ENCODE peak calls at places on chromosomes 11 and 22, in five cellular contexts. H is GM12878, R is H1, J is T47D, B is SK-N-SH. U is an unnamed sample.

GRCh38 chr22:36282078-36282831 is 29.3 kb downstream of the APOL1 start:
- DNase-seq in R (no peak), H (no peak), B (no peak), J (no peak), U (no peak)

GRCh38 chr11:118870396-118871343 is 13.0 kb upstream of the CXCR5 start:
- DNase-seq in R (peak; percentile 63), J (peak; percentile 73), B (peak; percentile 14), H (peak; percentile 57), U (no peak)

GRCh38 chr11:58446294-58446693 is 4.3 kb upstream of the OR5B12 start:
- DNase-seq in B (no peak), J (no peak), R (no peak), H (no peak), U (no peak)

GRCh38 chr11:33747969-33748368 is 11.7 kb upstream of the CD59 start:
- DNase-seq in H (no peak), J (no peak), R (no peak), B (no peak), U (no peak)

GRCh38 chr11:2537896-2538855 is 93.4 kb downstream of the KCNQ1 start:
- DNase-seq in R (no peak), H (no peak), B (no peak), J (no peak), U (no peak)

GRCh38 chr11:102142333-102142732 is 32.1 kb downstream of the YAP1 start:
- DNase-seq in J (no peak), R (no peak), H (no peak), B (no peak), U (no peak)

GRCh38 chr11:61602775-61603569 is 22.1 kb upstream of the SYT7 start:
- DNase-seq in H (no peak), R (no peak), J (no peak), B (peak; percentile 89), U (peak; percentile 68)

GRCh38 chr11:108620958-108621772 is 27.6 kb upstream of the EXPH5 start:
- DNase-seq in R (no peak), J (no peak), H (peak; percentile 86), B (no peak), U (no peak)

GRCh38 chr22:19965771-19966709 is 24.4 kb upstream of the TXNRD2 start:
- DNase-seq in H (no peak), J (no peak), R (peak; percentile 76), B (peak; percentile 78), U (no peak)

GRCh38 chr11:109377039-109377742 is 44.8 kb upstream of the C11orf87 start:
- DNase-seq in B (no peak), J (no peak), H (no peak), R (no peak), U (no peak)

GRCh38 chr11:71144010-71144409 is 108.4 kb downstream of the SHANK2 start:
- DNase-seq in B (no peak), H (no peak), R (no peak), J (no peak), U (no peak)

GRCh38 chr22:19876941-19877625 is 22.4 kb upstream of the GNB1L start:
- DNase-seq in R (peak; percentile 44), B (peak; percentile 39), H (no peak), J (no peak), U (no peak)

GRCh38 chr22:31081963-31082605 is 966 bp downstream of the SMTN start:
- DNase-seq in B (peak; percentile 14), J (peak; percentile 2), R (no peak), H (no peak), U (no peak)

GRCh38 chr11:70267405-70267950 is 3.0 kb upstream of the PPFIA1 start:
- DNase-seq in R (no peak), J (no peak), H (no peak), B (no peak), U (no peak)

GRCh38 chr11:70887428-70887827 is 364.9 kb downstream of the SHANK2 start:
- DNase-seq in B (no peak), J (no peak), R (no peak), H (no peak), U (no peak)

GRCh38 chr22:49009359-49010063 is 818.2 kb downstream of the BRD1 start:
- DNase-seq in B (no peak), H (no peak), R (peak; percentile 31), J (no peak), U (no peak)

GRCh38 chr11:64245797-64246623 is 733 bp downstream of the PPP1R14B start:
- DNase-seq in R (no peak), B (peak; percentile 58), H (no peak), J (peak; percentile 67), U (no peak)

GRCh38 chr11:21988477-21988876 is 204.4 kb upstream of the ANO5 start:
- DNase-seq in J (peak; percentile 5), H (no peak), B (peak; percentile 12), R (no peak), U (no peak)

GRCh38 chr11:108851781-108852180 is 186.9 kb downstream of the DDX10 start:
- DNase-seq in H (no peak), B (no peak), R (no peak), J (no peak), U (no peak)

GRCh38 chr11:36091256-36091811 is 147.5 kb downstream of the LDLRAD3 start:
- DNase-seq in R (no peak), B (no peak), J (no peak), H (no peak), U (no peak)

GRCh38 chr11:56624661-56625110 is 10.0 kb upstream of the OR5M1 start:
- DNase-seq in J (peak; percentile 16), R (no peak), H (peak; percentile 30), B (peak; percentile 37), U (no peak)

GRCh38 chr22:49960159-49960966 is at the start of gene PIM3:
- DNase-seq in J (peak; percentile 97), B (peak; percentile 98), R (peak; percentile 87), H (peak; percentile 84), U (peak; percentile 93)

GRCh38 chr11:69524291-69524882 is 42.9 kb downstream of the LINC01488 start:
- DNase-seq in R (no peak), B (no peak), J (no peak), H (no peak), U (no peak)

GRCh38 chr22:30250713-30251267 is 4.2 kb upstream of the LIF start:
- DNase-seq in H (no peak), J (no peak), R (no peak), B (peak; percentile 55), U (no peak)

GRCh38 chr22:31852691-31853370 is 91.5 kb upstream of the YWHAH start:
- DNase-seq in B (no peak), J (no peak), H (no peak), R (no peak), U (no peak)

GRCh38 chr11:44430140-44430539 is 120.2 kb upstream of the ALX4 start:
- DNase-seq in J (no peak), R (no peak), H (no peak), B (no peak), U (no peak)

GRCh38 chr11:44427432-44427831 is 117.5 kb upstream of the ALX4 start:
- DNase-seq in J (no peak), R (peak; percentile 88), H (no peak), B (no peak), U (no peak)

GRCh38 chr11:44426119-44426518 is 116.2 kb upstream of the ALX4 start:
- DNase-seq in H (no peak), B (no peak), R (no peak), J (no peak), U (no peak)

GRCh38 chr11:44424841-44425240 is 114.9 kb upstream of the ALX4 start:
- DNase-seq in J (no peak), B (no peak), H (no peak), R (no peak), U (no peak)

GRCh38 chr11:44426958-44427357 is 117.0 kb upstream of the ALX4 start:
- DNase-seq in R (no peak), J (no peak), H (no peak), B (no peak), U (no peak)
- TF ChIP-seq JUND in R (no peak), J (no peak), H (no peak), B (no peak), U (no peak)

GRCh38 chr11:111663820-111664219 is 61.6 kb downstream of the SIK2 start:
- DNase-seq in B (no peak), R (no peak), J (no peak), H (no peak), U (no peak)

GRCh38 chr11:111668980-111669379 is 66.7 kb downstream of the SIK2 start:
- DNase-seq in R (no peak), B (no peak), H (no peak), J (no peak), U (no peak)

GRCh38 chr11:111660822-111661221 is 58.6 kb downstream of the SIK2 start:
- DNase-seq in R (no peak), H (no peak), B (no peak), J (no peak), U (no peak)

GRCh38 chr11:111671383-111671782 is 69.1 kb downstream of the SIK2 start:
- DNase-seq in J (no peak), H (no peak), R (no peak), B (no peak), U (no peak)

DNA sequence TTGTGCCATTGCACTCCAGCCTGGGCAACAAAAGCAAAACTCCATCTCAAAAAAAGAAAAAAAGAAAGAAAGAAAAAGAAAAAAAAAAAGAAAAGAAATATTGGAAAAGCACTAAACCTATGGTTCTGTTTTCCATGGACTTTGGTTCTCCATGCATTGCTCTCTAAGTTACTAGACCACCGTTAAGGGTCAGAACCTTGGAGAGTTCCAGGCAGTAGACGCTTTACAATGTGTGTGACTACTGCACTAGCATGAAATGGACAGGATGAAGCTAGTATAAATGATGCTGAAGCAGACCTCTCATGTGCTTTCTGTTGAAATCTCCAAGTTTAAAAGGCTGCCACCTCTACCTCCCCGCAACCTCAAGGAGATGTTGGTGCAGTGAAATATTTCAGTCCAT is 63.5 kb downstream of the SIK2 start:
- DNase-seq in H (no peak), R (no peak), B (no peak), J (peak; percentile 38), U (no peak)
- TF ChIP-seq JUND in H (no peak), R (no peak), B (no peak), J (no peak), U (no peak)

DNA sequence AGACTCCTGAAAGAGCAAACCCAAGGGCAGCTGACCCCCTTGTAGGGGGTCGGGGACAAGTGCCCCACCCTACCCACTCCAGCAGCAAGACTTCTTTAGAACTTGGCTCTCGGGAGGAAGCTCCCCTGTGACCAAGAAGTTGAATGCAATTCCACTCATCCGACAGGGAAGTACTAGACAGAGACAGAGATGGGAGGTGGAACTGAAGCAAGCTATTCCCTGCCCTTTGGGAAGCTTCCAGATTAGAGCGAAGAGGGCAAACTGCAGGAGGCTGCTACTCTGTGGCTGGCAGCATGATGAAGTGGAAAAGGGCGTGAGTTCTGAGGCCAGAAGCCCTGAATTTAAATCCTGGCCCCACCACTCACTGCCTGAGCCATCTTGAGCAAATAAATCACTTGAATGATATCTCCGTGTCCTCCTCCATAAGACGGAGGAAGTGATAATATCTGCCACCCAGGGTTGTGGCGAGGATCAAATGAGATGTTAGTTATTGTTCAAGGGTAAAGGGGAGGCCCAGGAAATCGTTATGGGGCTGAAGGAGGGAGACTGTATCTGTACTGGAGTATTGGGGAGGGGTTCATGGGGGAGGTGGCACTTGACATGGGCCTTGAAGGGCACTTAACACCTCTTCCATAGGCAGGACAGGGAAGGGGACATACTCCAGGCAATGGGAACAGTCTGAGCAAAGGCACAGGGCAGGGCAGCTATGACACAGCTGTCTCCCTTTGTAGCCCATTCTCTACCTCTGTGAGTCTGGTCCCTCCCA is 16.2 kb upstream of the DGKZ start:
- DNase-seq in B (no peak), H (no peak), R (no peak), J (no peak), U (no peak)
- TF ChIP-seq JUND in B (no peak), H (no peak), R (no peak), J (no peak), U (no peak)

GRCh38 chr11:44145011-44145777 is 49.7 kb downstream of the EXT2 start:
- DNase-seq in J (no peak), H (no peak), R (no peak), B (no peak), U (no peak)
- TF ChIP-seq JUND in J (no peak), H (no peak), R (no peak), B (no peak), U (no peak)